ENCODE peak calls at places on chromosomes 2 and 18, in six cellular contexts. C is HEK293T, W is EL, L is GM12865, I is spleen, M is glutamatergic neuron. Z is an unnamed sample.

GRCh38 chr2:232365621-232366321 is 12.8 kb upstream of the ALPP start:
- DNase-seq in C (peak; percentile 51), W (peak; percentile 78), L (peak; percentile 26), I (peak; percentile 63), M (peak; percentile 78), Z (peak; percentile 63)

GRCh38 chr18:44795241-44795640 is 114.6 kb downstream of the SETBP1 start:
- DNase-seq in C (no peak), W (no peak), L (no peak), I (no peak), M (no peak), Z (no peak)

GRCh38 chr2:108933691-108934117 is 55.3 kb downstream of the EDAR start:
- DNase-seq in C (no peak), W (no peak), L (no peak), I (no peak), M (no peak), Z (no peak)

GRCh38 chr2:234164499-234165409 is 114.3 kb downstream of the SPP2 start:
- DNase-seq in C (no peak), W (no peak), L (peak; percentile 20), I (peak; percentile 94), M (no peak), Z (no peak)

GRCh38 chr18:48230459-48231113 is 178.6 kb downstream of the ZBTB7C start:
- DNase-seq in C (peak; percentile 56), W (peak; percentile 62), L (peak; percentile 54), I (peak; percentile 82), M (peak; percentile 86), Z (no peak)

GRCh38 chr2:50786345-50786744 is 245.6 kb downstream of the NRXN1 start:
- DNase-seq in C (no peak), W (no peak), L (no peak), I (no peak), M (no peak), Z (no peak)

GRCh38 chr18:33135951-33136660 is 304.4 kb downstream of the CCDC178 start:
- DNase-seq in C (no peak), W (no peak), L (no peak), I (no peak), M (no peak), Z (no peak)

GRCh38 chr2:16386431-16386830 is 279.2 kb downstream of the CYRIA start:
- DNase-seq in C (no peak), W (no peak), L (no peak), I (no peak), M (no peak), Z (no peak)

GRCh38 chr2:12463189-12463588 is 253.5 kb upstream of the TRIB2 start:
- DNase-seq in C (no peak), W (no peak), L (no peak), I (no peak), M (no peak), Z (no peak)

GRCh38 chr2:156779416-156780117 is 343.4 kb downstream of the GPD2 start:
- DNase-seq in C (no peak), W (no peak), L (no peak), I (no peak), M (no peak), Z (no peak)

GRCh38 chr2:70948350-70949003 is 12.8 kb downstream of the ATP6V1B1 start:
- DNase-seq in C (peak; percentile 88), W (peak; percentile 80), L (peak; percentile 65), I (peak; percentile 90), M (peak; percentile 89), Z (peak; percentile 85)

GRCh38 chr2:71483246-71483645 is 29.9 kb downstream of the DYSF start:
- DNase-seq in C (no peak), W (no peak), L (no peak), I (peak; percentile 50), M (no peak), Z (peak; percentile 60)

GRCh38 chr18:29034113-29034856 is 857.4 kb upstream of the CDH2 start:
- DNase-seq in C (no peak), W (peak; percentile 2), L (no peak), I (no peak), M (no peak), Z (no peak)

GRCh38 chr18:33440384-33441043 is at the start of gene CCDC178:
- DNase-seq in C (peak; percentile 84), W (no peak), L (no peak), I (peak; percentile 56), M (peak; percentile 57), Z (no peak)

GRCh38 chr2:140650825-140651224 is 1480.0 kb downstream of the LRP1B start:
- DNase-seq in C (no peak), W (no peak), L (no peak), I (no peak), M (no peak), Z (no peak)

GRCh38 chr18:25435462-25435782 is 83.5 kb upstream of the ZNF521 start:
- DNase-seq in C (no peak), W (no peak), L (no peak), I (no peak), M (no peak), Z (no peak)

GRCh38 chr2:48856144-48856543 is 100.6 kb upstream of the LHCGR start:
- DNase-seq in C (no peak), W (no peak), L (no peak), I (no peak), M (no peak), Z (no peak)

GRCh38 chr2:186853871-186854435 is 5.0 kb upstream of the ZSWIM2 start:
- DNase-seq in C (no peak), W (peak; percentile 13), L (no peak), I (no peak), M (no peak), Z (no peak)

GRCh38 chr18:73841661-73842060 is 306.0 kb downstream of the FBXO15 start:
- DNase-seq in C (no peak), W (no peak), L (no peak), I (no peak), M (no peak), Z (no peak)

GRCh38 chr2:46885376-46885775 is 30.2 kb downstream of the MCFD2 start:
- DNase-seq in C (no peak), W (peak; percentile 50), L (no peak), I (no peak), M (no peak), Z (no peak)

GRCh38 chr2:116094196-116094595 is 1651.8 kb downstream of the DPP10 start:
- DNase-seq in C (no peak), W (no peak), L (no peak), I (no peak), M (no peak), Z (no peak)

GRCh38 chr2:79393107-79393506 is 119.7 kb upstream of the CTNNA2 start:
- DNase-seq in C (no peak), W (no peak), L (no peak), I (no peak), M (no peak), Z (no peak)

GRCh38 chr18:75201273-75201898 is 7.6 kb downstream of the PTGR3 start:
- DNase-seq in C (no peak), W (no peak), L (no peak), I (no peak), M (no peak), Z (no peak)

GRCh38 chr2:54803783-54804758 is 80.6 kb downstream of the EML6 start:
- DNase-seq in C (no peak), W (peak; percentile 2), L (no peak), I (no peak), M (no peak), Z (no peak)

GRCh38 chr2:134401789-134402188 is 147.9 kb downstream of the MGAT5 start:
- DNase-seq in C (no peak), W (no peak), L (no peak), I (no peak), M (no peak), Z (no peak)

GRCh38 chr2:62099050-62099449 is 96.9 kb upstream of the B3GNT2 start:
- DNase-seq in C (no peak), W (no peak), L (no peak), I (no peak), M (no peak), Z (no peak)

GRCh38 chr2:72780483-72780882 is 45.4 kb downstream of the EXOC6B start:
- DNase-seq in C (no peak), W (peak; percentile 18), L (no peak), I (no peak), M (no peak), Z (no peak)